ENCODE peak calls at places on chromosome 19, in five cellular contexts. T is tibial nerve, M is A549, W is body of pancreas, E is testis. Y is an unnamed sample.

GRCh38 chr19:4268816-4269430 is 10.1 kb upstream of the SHD start:
- DNase-seq in T (no peak), M (no peak), W (no peak), E (no peak), Y (no peak)

GRCh38 chr19:4089400-4089908 is 22.8 kb upstream of the ZBTB7A start:
- DNase-seq in T (no peak), M (no peak), W (no peak), E (no peak), Y (peak; percentile 48)

GRCh38 chr19:17333611-17334413 is 843 bp downstream of the ANO8 start:
- DNase-seq in T (no peak), M (peak; percentile 38), W (no peak), E (no peak), Y (no peak)

GRCh38 chr19:1613808-1614570 is 8.7 kb upstream of the UQCR11 start:
- DNase-seq in T (no peak), M (no peak), W (no peak), E (no peak), Y (no peak)

GRCh38 chr19:30522359-30522758 is 150.2 kb downstream of the ZNF536 start:
- DNase-seq in T (no peak), M (no peak), W (no peak), E (no peak), Y (no peak)

GRCh38 chr19:46159893-46160775 is 12.1 kb downstream of the IGFL2 start:
- DNase-seq in T (no peak), M (no peak), W (no peak), E (no peak), Y (no peak)

GRCh38 chr19:2081873-2082810 is 14.0 kb downstream of the MOB3A start:
- DNase-seq in T (no peak), M (no peak), W (no peak), E (no peak), Y (no peak)

GRCh38 chr19:42345191-42345812 is 19.9 kb downstream of the MEGF8 start:
- DNase-seq in T (no peak), M (no peak), W (no peak), E (no peak), Y (no peak)

GRCh38 chr19:2355168-2356035 is 4.7 kb upstream of the TMPRSS9 start:
- DNase-seq in T (no peak), M (no peak), W (no peak), E (no peak), Y (no peak)

GRCh38 chr19:3411636-3412035 is 45.3 kb downstream of the NFIC start:
- DNase-seq in T (no peak), M (no peak), W (no peak), E (no peak), Y (no peak)

GRCh38 chr19:8238251-8238650 is 29.1 kb downstream of the CERS4 start:
- DNase-seq in T (no peak), M (no peak), W (peak; percentile 81), E (no peak), Y (no peak)

GRCh38 chr19:33391631-33392249 is 18.2 kb downstream of the CEBPG start:
- DNase-seq in T (peak; percentile 5), M (no peak), W (no peak), E (no peak), Y (no peak)

GRCh38 chr19:10625003-10625761 is at the start of gene SLC44A2:
- DNase-seq in T (peak; percentile 75), M (peak; percentile 46), W (peak; percentile 95), E (peak; percentile 86), Y (peak; percentile 88)

GRCh38 chr19:46953955-46954501 is 65.6 kb upstream of the NPAS1 start:
- DNase-seq in T (no peak), M (no peak), W (no peak), E (no peak), Y (no peak)

GRCh38 chr19:3135961-3136683 is at the start of gene GNA15:
- DNase-seq in T (no peak), M (no peak), W (no peak), E (no peak), Y (peak; percentile 70)

GRCh38 chr19:31127132-31127967 is 221.9 kb downstream of the TSHZ3 start:
- DNase-seq in T (no peak), M (peak; percentile 67), W (no peak), E (no peak), Y (no peak)

GRCh38 chr19:8135946-8136618 is 13.3 kb downstream of the FBN3 start:
- DNase-seq in T (no peak), M (no peak), W (no peak), E (no peak), Y (no peak)

GRCh38 chr19:17240062-17240854 is 5.5 kb downstream of the NR2F6 start:
- DNase-seq in T (no peak), M (no peak), W (no peak), E (no peak), Y (no peak)

GRCh38 chr19:11849264-11849615 is 714 bp downstream of the ZNF439 start:
- DNase-seq in T (no peak), M (no peak), W (no peak), E (peak; percentile 18), Y (no peak)

GRCh38 chr19:29450306-29450705 is 75.5 kb upstream of the VSTM2B start:
- DNase-seq in T (no peak), M (no peak), W (no peak), E (no peak), Y (no peak)

DNA sequence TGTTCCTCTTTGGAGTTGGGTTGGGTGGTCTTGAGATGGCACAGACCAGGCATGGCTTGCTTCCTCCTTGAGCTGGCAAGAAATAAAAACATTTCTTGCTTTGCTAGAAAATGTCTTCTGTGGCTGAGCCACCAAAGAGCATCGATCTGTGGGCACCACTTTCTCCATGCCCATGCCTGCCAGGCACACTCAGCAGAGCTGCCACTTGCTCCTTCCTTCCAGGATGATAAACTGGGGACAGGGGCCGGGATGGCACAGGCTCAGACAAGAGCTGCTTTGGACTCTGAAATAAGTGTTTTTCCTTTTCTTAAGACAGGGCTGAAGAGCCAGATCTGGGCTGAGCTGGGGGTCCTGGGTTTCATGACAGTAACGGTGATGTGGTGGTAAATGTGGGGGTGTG is 32.8 kb downstream of the NFIX start:
- DNase-seq in T (no peak), M (no peak), W (no peak), E (no peak), Y (no peak)
- H3K4me3 ChIP-seq in T (no peak overlapping the region), M (no peak overlapping the region), W (no peak overlapping the region), E (no peak overlapping the region), Y (no peak overlapping the region)

DNA sequence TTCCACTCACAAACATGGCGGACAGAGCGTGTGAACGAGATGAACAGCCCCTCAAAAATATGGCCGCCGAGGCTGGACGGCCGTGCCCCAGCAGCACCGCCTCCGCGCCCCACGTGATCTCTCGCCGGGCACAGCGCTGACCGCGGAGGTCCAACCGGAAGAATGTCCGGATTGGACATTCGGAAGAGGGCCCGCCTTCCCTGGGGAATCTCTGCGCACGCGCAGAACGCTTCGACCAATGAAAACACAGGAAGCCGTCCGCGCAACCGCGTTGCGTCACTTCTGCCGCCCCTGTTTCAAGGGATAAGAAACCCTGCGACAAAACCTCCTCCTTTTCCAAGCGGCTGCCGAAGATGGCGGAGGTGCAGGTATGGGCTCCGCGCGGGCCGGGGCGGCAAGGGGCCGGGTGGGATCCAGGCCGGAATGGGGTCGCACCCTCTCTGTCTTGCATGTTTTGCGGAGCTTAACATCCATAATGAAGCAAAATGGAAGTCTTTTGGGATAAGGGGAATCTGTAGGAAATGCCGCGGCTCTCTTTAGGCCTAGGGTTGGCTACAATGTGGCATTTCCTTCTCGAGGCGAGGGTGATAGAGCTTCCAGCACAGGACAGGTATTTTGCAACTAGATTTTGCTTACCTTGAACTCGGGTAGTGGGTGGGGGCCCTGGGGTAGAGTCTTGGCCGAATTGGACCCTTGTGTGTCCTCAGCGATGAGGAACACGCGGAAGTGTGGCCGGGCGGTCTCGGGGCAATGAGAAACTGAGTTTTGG is at the start of gene RPL13A:
- DNase-seq in T (peak; percentile 99), M (peak; percentile 98), W (peak; percentile 100), E (peak; percentile 99), Y (peak; percentile 100)
- TF ChIP-seq POLR2A in T (peak; percentile 99), M (peak; percentile 97), W (peak; percentile 99), E (peak; percentile 66), Y (peak; percentile 24)

GRCh38 chr19:39024875-39025641 is 7.3 kb downstream of the FBXO27 start:
- DNase-seq in T (no peak), M (no peak), W (no peak), E (no peak), Y (no peak)

GRCh38 chr19:39031368-39032163 is 783 bp downstream of the FBXO27 start:
- DNase-seq in T (peak; percentile 30), M (peak; percentile 99), W (peak; percentile 98), E (peak; percentile 96), Y (peak; percentile 91)

GRCh38 chr19:39032164-39032918 is at the start of gene FBXO27:
- DNase-seq in T (no peak), M (no peak), W (no peak), E (peak; percentile 40), Y (peak; percentile 27)

GRCh38 chr19:39030854-39031367 is 1.4 kb downstream of the FBXO27 start:
- DNase-seq in T (no peak), M (no peak), W (no peak), E (no peak), Y (no peak)
- H3K4me3 ChIP-seq in T (peak overlapping the region; percentile 77), M (peak overlapping the region; percentile 53), W (no peak overlapping the region), E (peak overlapping the region; percentile 68), Y (peak overlapping the region; percentile 61)

DNA sequence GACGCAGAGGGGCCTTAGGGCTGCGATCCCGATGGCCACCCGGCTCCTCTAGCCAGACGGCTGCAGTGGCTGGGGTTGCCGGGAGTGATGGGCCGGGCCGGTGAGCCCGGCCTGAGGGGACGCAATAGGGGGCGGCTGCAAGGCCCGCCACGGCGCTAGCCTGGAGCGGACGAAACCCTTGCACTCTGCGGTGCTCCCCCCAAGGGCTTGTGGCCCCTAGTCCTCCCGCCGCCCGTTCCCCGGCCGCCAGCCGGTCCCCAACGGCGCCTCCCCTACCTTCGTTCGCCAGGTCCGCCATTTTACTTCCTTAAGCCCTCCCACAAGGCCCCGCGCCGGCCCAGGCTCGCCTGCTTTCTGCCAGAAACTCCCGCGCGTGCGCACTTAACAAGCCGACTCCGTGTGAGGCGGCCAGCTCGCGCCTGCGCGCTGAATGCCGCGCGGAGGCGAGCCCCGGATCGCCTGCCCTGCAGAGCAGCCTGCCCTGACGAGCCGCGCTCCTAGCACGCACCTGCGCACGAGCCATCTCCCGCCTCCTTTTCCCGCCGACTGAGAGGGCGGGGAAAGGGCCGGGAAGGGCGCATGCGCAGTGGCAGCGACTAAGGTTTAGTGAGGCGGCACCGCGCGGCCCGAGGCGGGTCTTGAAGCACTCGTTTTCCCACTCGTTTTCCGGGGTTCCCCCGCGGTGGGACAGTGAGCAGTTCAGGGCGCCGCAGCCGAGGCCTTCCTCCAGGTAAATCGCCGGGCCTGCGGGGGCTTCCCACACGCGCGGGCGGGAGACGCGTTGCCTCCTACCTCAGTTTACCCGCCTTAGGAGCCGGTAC is at the start of gene RANBP3:
- DNase-seq in T (peak; percentile 95), M (peak; percentile 93), W (peak; percentile 99), E (peak; percentile 98), Y (peak; percentile 100)
- TF ChIP-seq POLR2A in T (peak; percentile 47), M (peak; percentile 72), W (peak; percentile 71), E (no peak), Y (peak; percentile 80)